ENCODE peak calls at places on chromosomes 2 and 18, in seven cellular contexts. N is AG09309, Z is fibroblast of mammary gland, G is HFFc6, F is fibroblast of lung, Y is endothelial cell of umbilical vein, Q is osteocyte. V is an unnamed sample.

GRCh38 chr2:178909507-178909906 is 102.3 kb upstream of the TTN start:
- DNase-seq in N (no peak), Z (no peak), G (no peak), F (no peak), Y (no peak), Q (no peak), V (no peak)

GRCh38 chr2:67824196-67824595 is 238.6 kb downstream of the C1D start:
- DNase-seq in N (no peak), Z (peak; percentile 55), G (peak; percentile 10), F (peak; percentile 47), Y (no peak), Q (no peak), V (no peak)

GRCh38 chr18:61917870-61918269 is 25.1 kb upstream of the RNF152 start:
- DNase-seq in N (no peak), Z (no peak), G (no peak), F (no peak), Y (no peak), Q (no peak), V (no peak)

GRCh38 chr2:130819915-130820861 is 16.5 kb upstream of the ARHGEF4 start:
- DNase-seq in N (no peak), Z (no peak), G (no peak), F (no peak), Y (no peak), Q (no peak), V (no peak)

GRCh38 chr2:43745457-43745856 is 28.4 kb upstream of the DYNC2LI1 start:
- DNase-seq in N (no peak), Z (peak; percentile 32), G (peak; percentile 66), F (peak; percentile 57), Y (peak; percentile 9), Q (no peak), V (peak; percentile 19)

GRCh38 chr2:72204156-72204781 is 56.6 kb upstream of the CYP26B1 start:
- DNase-seq in N (no peak), Z (no peak), G (no peak), F (peak; percentile 61), Y (peak; percentile 89), Q (no peak), V (no peak)

GRCh38 chr2:11955314-11955713 is 208.9 kb downstream of the LPIN1 start:
- DNase-seq in N (peak; percentile 55), Z (peak; percentile 88), G (no peak), F (peak; percentile 76), Y (no peak), Q (no peak), V (peak; percentile 34)

GRCh38 chr2:64645014-64645418 is 8.7 kb downstream of the SERTAD2 start:
- DNase-seq in N (peak; percentile 34), Z (peak; percentile 67), G (peak; percentile 75), F (peak; percentile 76), Y (peak; percentile 80), Q (no peak), V (no peak)

GRCh38 chr18:32918692-32919250 is 145.9 kb upstream of the KLHL14 start:
- DNase-seq in N (no peak), Z (no peak), G (no peak), F (no peak), Y (no peak), Q (no peak), V (no peak)

GRCh38 chr2:173652311-173652710 is 297.6 kb downstream of the CDCA7 start:
- DNase-seq in N (peak; percentile 82), Z (peak; percentile 92), G (peak; percentile 89), F (peak; percentile 97), Y (no peak), Q (no peak), V (peak; percentile 76)

GRCh38 chr2:197360744-197361156 is 50.2 kb upstream of the ANKRD44 start:
- DNase-seq in N (peak; percentile 74), Z (peak; percentile 91), G (peak; percentile 85), F (peak; percentile 31), Y (no peak), Q (no peak), V (peak; percentile 30)

GRCh38 chr2:147639891-147640290 is 204.9 kb upstream of the ACVR2A start:
- DNase-seq in N (no peak), Z (no peak), G (no peak), F (no peak), Y (no peak), Q (no peak), V (no peak)

GRCh38 chr2:187918996-187919821 is 365.0 kb upstream of the TFPI start:
- DNase-seq in N (no peak), Z (no peak), G (no peak), F (no peak), Y (no peak), Q (no peak), V (no peak)

GRCh38 chr2:52879561-52879960 is 888.0 kb upstream of the CHAC2 start:
- DNase-seq in N (no peak), Z (no peak), G (no peak), F (peak; percentile 72), Y (no peak), Q (no peak), V (no peak)

GRCh38 chr2:213649176-213649575 is 364.9 kb downstream of the SPAG16 start:
- DNase-seq in N (no peak), Z (no peak), G (no peak), F (no peak), Y (no peak), Q (no peak), V (no peak)

GRCh38 chr2:173989160-173989885 is 24.1 kb upstream of the SP3 start:
- DNase-seq in N (no peak), Z (no peak), G (no peak), F (no peak), Y (no peak), Q (no peak), V (no peak)

GRCh38 chr2:150234787-150235512 is 252.5 kb downstream of the RND3 start:
- DNase-seq in N (peak; percentile 88), Z (peak; percentile 95), G (peak; percentile 92), F (peak; percentile 96), Y (peak; percentile 84), Q (no peak), V (peak; percentile 81)

GRCh38 chr2:219595250-219595649 is 2.4 kb upstream of the STK11IP start:
- DNase-seq in N (no peak), Z (peak; percentile 11), G (no peak), F (no peak), Y (no peak), Q (no peak), V (no peak)

GRCh38 chr2:174012347-174013309 is 47.5 kb upstream of the SP3 start:
- DNase-seq in N (no peak), Z (peak; percentile 75), G (no peak), F (peak; percentile 74), Y (peak; percentile 31), Q (no peak), V (no peak)

GRCh38 chr2:234204480-234204879 is 154.0 kb downstream of the SPP2 start:
- DNase-seq in N (no peak), Z (peak; percentile 34), G (no peak), F (peak; percentile 12), Y (peak; percentile 13), Q (no peak), V (no peak)

GRCh38 chr2:191951832-191952231 is 104.9 kb upstream of the CAVIN2 start:
- DNase-seq in N (no peak), Z (no peak), G (no peak), F (no peak), Y (no peak), Q (no peak), V (no peak)

GRCh38 chr2:106541333-106541732 is 54.2 kb downstream of the CD8B2 start:
- DNase-seq in N (no peak), Z (no peak), G (no peak), F (no peak), Y (no peak), Q (no peak), V (no peak)

GRCh38 chr2:74399785-74400184 is 19.7 kb upstream of the DCTN1 start:
- DNase-seq in N (no peak), Z (peak; percentile 51), G (no peak), F (peak; percentile 54), Y (peak; percentile 41), Q (no peak), V (no peak)

GRCh38 chr18:47881042-47881441 is 49.4 kb downstream of the SMAD2 start:
- DNase-seq in N (no peak), Z (no peak), G (no peak), F (no peak), Y (no peak), Q (no peak), V (no peak)

GRCh38 chr2:28434600-28434989 is 41.9 kb downstream of the FOSL2 start:
- DNase-seq in N (no peak), Z (no peak), G (no peak), F (no peak), Y (no peak), Q (no peak), V (no peak)

GRCh38 chr2:237323656-237324055 is 90.3 kb downstream of the COL6A3 start:
- DNase-seq in N (no peak), Z (no peak), G (no peak), F (no peak), Y (no peak), Q (no peak), V (no peak)

DNA sequence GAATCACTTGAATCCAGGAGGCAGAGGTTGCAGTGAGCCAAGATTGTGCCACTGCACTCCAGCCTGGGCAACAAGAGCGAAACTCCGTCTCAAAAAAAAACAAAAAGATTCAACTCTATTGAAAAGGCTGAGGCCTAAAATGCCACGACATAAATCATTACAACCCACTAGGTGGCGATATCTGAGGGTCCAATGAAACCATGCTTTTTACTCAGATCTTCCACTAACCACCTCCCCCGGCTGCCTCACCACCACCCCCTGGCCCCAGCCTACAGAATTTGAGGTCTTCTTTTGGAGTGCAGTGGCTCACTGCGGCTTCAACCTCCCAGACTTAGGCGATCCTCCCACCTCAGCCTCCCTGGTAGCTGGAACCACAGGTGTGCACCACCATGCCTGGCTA is 57.5 kb downstream of the AP1S3 start:
- DNase-seq in N (no peak), Z (peak; percentile 65), G (peak; percentile 33), F (peak; percentile 42), Y (peak; percentile 53), Q (no peak), V (no peak)
- TF ChIP-seq CTCF in N (peak; percentile 37), Z (peak; percentile 51), G (peak; percentile 76), F (peak; percentile 31), Y (peak; percentile 46), Q (peak; percentile 42), V (peak; percentile 30)

DNA sequence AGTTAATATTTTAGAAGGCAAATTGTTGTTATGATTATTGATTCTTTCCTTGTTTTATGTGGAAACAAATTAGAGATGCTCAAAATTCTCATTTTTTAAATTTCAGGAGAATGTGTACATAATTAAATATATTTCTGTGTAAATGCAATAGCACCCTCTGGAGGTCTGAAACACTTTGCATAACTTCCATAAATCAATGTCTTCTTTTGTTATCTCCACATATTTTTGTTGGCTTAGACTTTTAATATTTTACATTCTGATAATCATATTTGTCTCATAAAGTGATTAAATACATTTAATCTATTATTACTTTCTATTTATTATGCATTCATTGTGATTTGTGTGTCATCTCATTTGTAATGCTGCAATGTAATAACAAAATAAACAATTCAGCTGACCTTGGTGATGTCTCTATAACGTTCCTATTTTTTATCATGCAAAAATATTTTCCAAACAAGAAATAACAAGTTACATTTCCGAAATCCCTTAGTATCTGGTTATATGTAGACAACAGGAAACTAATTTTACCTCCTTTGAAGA is 201.8 kb upstream of the GALNT5 start:
- DNase-seq in N (peak; percentile 5), Z (peak; percentile 68), G (peak; percentile 11), F (peak; percentile 80), Y (peak; percentile 61), Q (no peak), V (no peak)
- TF ChIP-seq CTCF in N (peak; percentile 39), Z (peak; percentile 66), G (peak; percentile 89), F (peak; percentile 52), Y (peak; percentile 29), Q (peak; percentile 68), V (peak; percentile 61)

GRCh38 chr2:205716126-205716525 is 33.8 kb downstream of the NRP2 start:
- DNase-seq in N (no peak), Z (no peak), G (no peak), F (no peak), Y (no peak), Q (no peak), V (no peak)
- TF ChIP-seq CTCF in N (peak; percentile 4), Z (no peak), G (peak; percentile 70), F (peak; percentile 7), Y (peak; percentile 21), Q (no peak), V (no peak)

GRCh38 chr2:44789971-44790721 is 151.4 kb upstream of the SIX3 start:
- DNase-seq in N (no peak), Z (no peak), G (no peak), F (no peak), Y (no peak), Q (no peak), V (no peak)
- TF ChIP-seq CTCF in N (no peak), Z (no peak), G (no peak), F (no peak), Y (no peak), Q (no peak), V (no peak)